ENCODE peak calls at places on chromosomes 2 and 18, in four cellular contexts. One of them, this sample, is unnamed.

GRCh38 chr2:233912799-233913423 is 4.3 kb upstream of the TRPM8 start:
- DNase-seq in HFFc6: peak
- DNase-seq in H1: no peak
- DNase-seq in neural crest cell: peak
- DNase-seq in this sample: no peak

GRCh38 chr2:192236136-192236535 is 41.4 kb upstream of the TMEFF2 start:
- DNase-seq in HFFc6: peak
- DNase-seq in H1: no peak
- DNase-seq in neural crest cell: no peak
- DNase-seq in this sample: no peak

GRCh38 chr18:3852321-3852720 is 402.3 kb downstream of the TGIF1 start:
- DNase-seq in HFFc6: no peak
- DNase-seq in H1: no peak
- DNase-seq in neural crest cell: no peak
- DNase-seq in this sample: no peak

GRCh38 chr2:160646684-160647444 is 153.3 kb upstream of the RBMS1 start:
- DNase-seq in HFFc6: no peak
- DNase-seq in H1: no peak
- DNase-seq in neural crest cell: no peak
- DNase-seq in this sample: no peak

GRCh38 chr2:179612108-179612507 is 249.3 kb downstream of the ZNF385B start:
- DNase-seq in HFFc6: peak
- DNase-seq in H1: no peak
- DNase-seq in neural crest cell: no peak
- DNase-seq in this sample: no peak

GRCh38 chr2:29293830-29294438 is 178.7 kb downstream of the CLIP4 start:
- DNase-seq in HFFc6: no peak
- DNase-seq in H1: no peak
- DNase-seq in neural crest cell: peak
- DNase-seq in this sample: no peak

GRCh38 chr18:73662440-73662839 is 485.2 kb downstream of the FBXO15 start:
- DNase-seq in HFFc6: no peak
- DNase-seq in H1: no peak
- DNase-seq in neural crest cell: no peak
- DNase-seq in this sample: no peak

GRCh38 chr2:53755022-53755630 is 12.5 kb upstream of the CHAC2 start:
- DNase-seq in HFFc6: no peak
- DNase-seq in H1: no peak
- DNase-seq in neural crest cell: no peak
- DNase-seq in this sample: no peak

GRCh38 chr2:39914949-39915348 is 135.9 kb upstream of the THUMPD2 start:
- DNase-seq in HFFc6: no peak
- DNase-seq in H1: no peak
- DNase-seq in neural crest cell: no peak
- DNase-seq in this sample: no peak

GRCh38 chr18:76490040-76490439 is 5.0 kb downstream of the ZNF516 start:
- DNase-seq in HFFc6: no peak
- DNase-seq in H1: no peak
- DNase-seq in neural crest cell: no peak
- DNase-seq in this sample: no peak

GRCh38 chr2:7034313-7034712 is 117.1 kb downstream of the RNF144A start:
- DNase-seq in HFFc6: no peak
- DNase-seq in H1: no peak
- DNase-seq in neural crest cell: no peak
- DNase-seq in this sample: no peak

DNA sequence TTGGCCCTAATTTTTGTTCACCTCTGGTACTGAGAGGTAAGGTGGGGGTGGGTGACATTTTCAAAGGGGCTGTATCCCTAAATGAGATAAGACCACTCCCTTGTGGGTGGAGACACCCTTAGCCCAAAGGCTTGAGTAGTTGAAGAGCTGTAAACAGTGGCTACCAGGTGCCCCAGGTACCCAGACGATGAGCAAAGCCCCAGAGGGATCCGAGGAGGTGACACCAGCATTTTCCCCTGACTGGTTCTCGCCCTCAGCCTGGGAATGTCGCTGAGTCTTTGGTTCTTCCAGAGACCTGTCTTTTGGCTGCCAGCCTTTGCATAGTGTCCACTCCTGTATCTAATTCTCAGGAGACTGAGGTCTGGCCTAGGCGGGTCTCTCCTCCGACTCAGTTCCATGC is 36.5 kb downstream of the RRM2 start:
- DNase-seq in HFFc6: no peak
- DNase-seq in H1: no peak
- DNase-seq in neural crest cell: no peak
- DNase-seq in this sample: no peak
- TF ChIP-seq CTCF in HFFc6: no peak
- TF ChIP-seq CTCF in H1: no peak
- TF ChIP-seq CTCF in neural crest cell: no peak
- TF ChIP-seq CTCF in this sample: no peak

DNA sequence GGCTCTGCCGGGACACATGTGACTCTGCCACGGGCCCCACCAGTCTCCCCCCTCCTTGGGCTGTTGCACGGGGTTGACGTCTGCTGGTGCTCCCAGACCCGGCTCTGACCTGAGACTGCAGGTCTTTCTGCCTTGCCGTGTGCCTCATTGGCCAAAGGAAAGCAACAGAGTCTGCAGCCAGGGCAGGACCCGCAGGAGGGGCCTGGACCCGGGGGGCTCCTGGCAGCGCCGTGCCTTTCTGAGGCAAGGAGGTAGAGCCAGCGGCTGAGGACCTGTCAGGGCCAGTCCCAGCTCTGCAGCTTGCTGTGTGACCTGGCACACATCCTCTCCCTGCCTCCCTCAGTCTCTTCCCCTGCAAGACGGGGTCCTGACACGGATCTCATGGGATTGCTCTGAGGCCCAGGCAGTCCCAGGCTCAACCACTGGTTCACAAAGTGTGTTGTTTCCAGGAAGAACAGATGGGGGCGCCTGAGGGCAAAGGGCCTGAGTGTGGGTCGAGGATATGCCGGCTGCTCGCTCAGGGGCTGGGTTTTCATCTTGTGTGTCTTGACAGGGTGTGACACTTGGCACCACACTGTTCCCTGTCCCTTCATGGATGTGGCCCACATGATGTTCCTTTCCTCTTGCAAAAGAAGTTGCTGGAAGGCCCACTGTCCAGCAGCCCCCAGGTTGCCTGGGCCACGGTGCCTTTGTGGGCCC is 9.0 kb downstream of the CAPN10 start:
- DNase-seq in HFFc6: no peak
- DNase-seq in H1: peak
- DNase-seq in neural crest cell: peak
- DNase-seq in this sample: peak
- TF ChIP-seq CTCF in HFFc6: peak
- TF ChIP-seq CTCF in H1: peak
- TF ChIP-seq CTCF in neural crest cell: peak
- TF ChIP-seq CTCF in this sample: peak

GRCh38 chr2:9114457-9114856 is 92.2 kb upstream of the ASAP2 start:
- DNase-seq in HFFc6: no peak
- DNase-seq in H1: no peak
- DNase-seq in neural crest cell: no peak
- DNase-seq in this sample: no peak
- TF ChIP-seq CTCF in HFFc6: no peak
- TF ChIP-seq CTCF in H1: no peak
- TF ChIP-seq CTCF in neural crest cell: no peak
- TF ChIP-seq CTCF in this sample: no peak

GRCh38 chr2:102010767-102011351 is 19.1 kb downstream of the IL1R2 start:
- DNase-seq in HFFc6: no peak
- DNase-seq in H1: no peak
- DNase-seq in neural crest cell: no peak
- DNase-seq in this sample: no peak

GRCh38 chr2:102009557-102009956 is 17.8 kb downstream of the IL1R2 start:
- DNase-seq in HFFc6: no peak
- DNase-seq in H1: no peak
- DNase-seq in neural crest cell: no peak
- DNase-seq in this sample: no peak

GRCh38 chr2:102014041-102014345 is 22.2 kb downstream of the IL1R2 start:
- DNase-seq in HFFc6: no peak
- DNase-seq in H1: no peak
- DNase-seq in neural crest cell: no peak
- DNase-seq in this sample: no peak

GRCh38 chr2:102013200-102014040 is 21.7 kb downstream of the IL1R2 start:
- DNase-seq in HFFc6: no peak
- DNase-seq in H1: no peak
- DNase-seq in neural crest cell: no peak
- DNase-seq in this sample: no peak

DNA sequence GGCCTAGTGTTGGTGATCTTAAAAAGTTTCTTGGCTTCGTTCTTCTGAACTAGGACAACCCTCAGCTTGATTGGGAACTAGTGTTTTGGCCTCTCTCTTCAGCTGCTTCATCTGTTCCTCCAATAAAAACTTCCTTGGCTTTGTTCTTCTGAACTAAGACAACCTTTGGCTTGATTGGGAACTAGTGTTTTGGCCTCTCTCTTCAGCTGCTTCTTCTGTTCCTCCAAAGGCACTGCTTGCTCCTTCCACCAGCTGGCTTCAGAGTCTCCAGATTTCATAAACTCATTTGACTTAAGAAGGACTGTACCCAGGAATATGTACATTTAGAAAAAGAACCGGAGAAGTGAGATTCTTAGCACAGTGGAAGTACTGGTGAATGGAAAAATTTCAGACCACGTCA is 20.3 kb downstream of the IL1R2 start:
- DNase-seq in HFFc6: no peak
- DNase-seq in H1: no peak
- DNase-seq in neural crest cell: no peak
- DNase-seq in this sample: no peak
- TF ChIP-seq CTCF in HFFc6: no peak
- TF ChIP-seq CTCF in H1: no peak
- TF ChIP-seq CTCF in neural crest cell: no peak
- TF ChIP-seq CTCF in this sample: no peak

GRCh38 chr2:102251849-102252203 is 59.5 kb upstream of the IL1RL1 start:
- DNase-seq in HFFc6: no peak
- DNase-seq in H1: no peak
- DNase-seq in neural crest cell: no peak
- DNase-seq in this sample: no peak
- TF ChIP-seq CTCF in HFFc6: no peak
- TF ChIP-seq CTCF in H1: no peak
- TF ChIP-seq CTCF in neural crest cell: no peak
- TF ChIP-seq CTCF in this sample: no peak

GRCh38 chr2:85873679-85874078 is 15.1 kb downstream of the ST3GAL5 start:
- DNase-seq in HFFc6: no peak
- DNase-seq in H1: no peak
- DNase-seq in neural crest cell: no peak
- DNase-seq in this sample: no peak
- TF ChIP-seq CTCF in HFFc6: peak
- TF ChIP-seq CTCF in H1: peak
- TF ChIP-seq CTCF in neural crest cell: peak
- TF ChIP-seq CTCF in this sample: peak

DNA sequence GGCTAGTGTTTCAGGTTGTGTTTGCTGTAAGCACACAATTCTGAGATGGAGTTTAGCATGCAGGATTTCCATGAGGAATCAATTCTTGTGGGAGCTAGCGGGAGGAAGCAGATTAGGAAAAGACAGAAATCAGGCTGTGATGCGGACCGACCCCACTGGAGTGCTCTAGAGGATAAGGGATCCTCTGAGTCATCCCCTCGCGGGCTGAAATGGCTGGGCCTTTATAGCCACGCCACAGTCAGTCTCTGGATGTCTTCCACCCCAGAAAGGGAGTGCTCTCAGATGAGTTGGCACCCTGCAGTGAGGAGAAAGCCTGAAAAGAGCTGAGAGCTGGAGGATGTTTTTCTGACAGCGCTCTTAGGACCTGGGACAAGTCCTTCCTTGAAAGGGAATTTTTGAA is 102.4 kb downstream of the GALNT3 start:
- DNase-seq in HFFc6: peak
- DNase-seq in H1: no peak
- DNase-seq in neural crest cell: no peak
- DNase-seq in this sample: no peak
- TF ChIP-seq CTCF in HFFc6: no peak
- TF ChIP-seq CTCF in H1: peak
- TF ChIP-seq CTCF in neural crest cell: no peak
- TF ChIP-seq CTCF in this sample: no peak

DNA sequence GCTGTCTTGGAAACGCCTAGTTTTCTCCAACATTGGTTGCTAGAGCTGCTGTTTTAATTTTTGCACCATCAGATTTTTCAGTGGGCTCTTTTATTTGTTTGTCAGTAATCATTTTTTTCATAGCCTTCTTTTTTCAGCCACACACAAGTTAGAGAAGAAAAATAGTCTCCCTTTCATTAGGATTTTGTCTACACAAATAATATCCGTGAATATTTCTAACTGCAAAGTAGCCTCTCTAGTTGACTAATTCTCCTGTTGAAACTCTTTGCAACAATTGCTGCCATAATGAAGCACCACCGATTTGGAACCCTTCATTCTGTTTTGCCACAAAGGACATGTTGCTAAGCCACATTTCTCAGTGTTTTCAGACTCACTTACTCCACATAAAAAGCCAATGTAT is 9.5 kb downstream of the KCNJ3 start:
- DNase-seq in HFFc6: no peak
- DNase-seq in H1: no peak
- DNase-seq in neural crest cell: no peak
- DNase-seq in this sample: no peak
- TF ChIP-seq CTCF in HFFc6: no peak
- TF ChIP-seq CTCF in H1: no peak
- TF ChIP-seq CTCF in neural crest cell: no peak
- TF ChIP-seq CTCF in this sample: no peak

DNA sequence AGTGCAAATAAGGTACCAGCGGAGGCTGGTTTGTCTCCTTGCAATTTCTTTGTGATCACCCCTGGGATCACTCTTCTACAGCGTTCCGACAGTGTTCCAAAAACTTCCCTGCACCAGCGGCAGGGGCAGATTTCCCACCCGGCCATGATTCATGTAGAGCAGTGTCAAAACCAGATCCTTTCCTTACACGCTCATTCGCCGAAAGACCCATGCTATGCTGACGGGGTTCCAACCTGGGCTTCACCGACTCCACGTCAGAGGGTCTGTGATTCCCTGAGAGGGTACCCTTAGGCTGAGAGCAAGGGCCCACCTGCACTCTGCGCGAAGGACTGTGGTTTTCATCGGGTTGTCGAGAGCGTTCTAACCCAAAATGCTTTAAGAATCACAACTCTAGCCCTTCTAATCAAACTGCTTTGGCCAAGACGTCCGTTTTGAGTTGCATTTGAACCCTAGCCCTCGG is 379 bp upstream of the TTC27 start:
- DNase-seq in HFFc6: peak
- DNase-seq in H1: peak
- DNase-seq in neural crest cell: no peak
- DNase-seq in this sample: no peak
- TF ChIP-seq CTCF in HFFc6: peak
- TF ChIP-seq CTCF in H1: peak
- TF ChIP-seq CTCF in neural crest cell: peak
- TF ChIP-seq CTCF in this sample: no peak

This sample was measured in D721Med.